ENCODE peak calls at places on chromosomes 6 and 20, in ten cellular contexts. Z is heart right ventricle, A is AG10803, E is adipocyte, L is heart left ventricle, N is PC-3, O is lung, U is GM23248, G is adrenal gland, J is fibroblast of pulmonary artery. M is an unnamed sample.

GRCh38 chr6:32196682-32197616 is 4.5 kb upstream of the GPSM3 start:
- DNase-seq in Z (peak), A (no peak), E (peak), L (no peak), N (no peak), O (no peak), U (peak), G (no peak), J (peak), M (no peak)

GRCh38 chr6:62338477-62338876 is 52.5 kb upstream of the KHDRBS2 start:
- DNase-seq in Z (no peak), A (no peak), E (no peak), L (no peak), N (no peak), O (no peak), U (no peak), G (no peak), J (no peak), M (no peak)

GRCh38 chr6:252775-253526 is 39.3 kb upstream of the DUSP22 start:
- DNase-seq in Z (no peak), A (no peak), E (no peak), L (no peak), N (no peak), O (no peak), U (peak), G (no peak), J (no peak), M (no peak)

GRCh38 chr6:143536461-143536865 is 24.9 kb upstream of the FUCA2 start:
- DNase-seq in Z (peak), A (peak), E (no peak), L (peak), N (peak), O (peak), U (peak), G (peak), J (peak), M (peak)

GRCh38 chr20:14829897-14830296 is 492.5 kb upstream of the FLRT3 start:
- DNase-seq in Z (no peak), A (no peak), E (no peak), L (no peak), N (no peak), O (no peak), U (no peak), G (no peak), J (no peak), M (no peak)

GRCh38 chr6:129644567-129645015 is 65.4 kb downstream of the ARHGAP18 start:
- DNase-seq in Z (no peak), A (peak), E (peak), L (no peak), N (no peak), O (no peak), U (peak), G (no peak), J (peak), M (no peak)

GRCh38 chr6:170152111-170152926 is 138.6 kb downstream of the DLL1 start:
- DNase-seq in Z (no peak), A (no peak), E (no peak), L (peak), N (no peak), O (no peak), U (no peak), G (no peak), J (no peak), M (peak)

GRCh38 chr6:33808781-33809180 is 5.0 kb upstream of the MLN start:
- DNase-seq in Z (no peak), A (no peak), E (no peak), L (no peak), N (no peak), O (no peak), U (no peak), G (no peak), J (no peak), M (no peak)

GRCh38 chr20:4670439-4670838 is 51.3 kb upstream of the PRND start:
- DNase-seq in Z (no peak), A (no peak), E (no peak), L (no peak), N (no peak), O (no peak), U (peak), G (no peak), J (no peak), M (no peak)

GRCh38 chr6:31946370-31946885 is 533 bp downstream of the CFB start:
- DNase-seq in Z (no peak), A (no peak), E (no peak), L (no peak), N (no peak), O (no peak), U (no peak), G (no peak), J (no peak), M (no peak)

GRCh38 chr6:81864124-81864523 is 111.6 kb upstream of the TENT5A start:
- DNase-seq in Z (no peak), A (no peak), E (no peak), L (no peak), N (no peak), O (no peak), U (no peak), G (no peak), J (no peak), M (no peak)

GRCh38 chr20:3163099-3164042 is 3.7 kb upstream of the FASTKD5 start:
- DNase-seq in Z (no peak), A (no peak), E (no peak), L (no peak), N (no peak), O (no peak), U (no peak), G (no peak), J (no peak), M (no peak)

GRCh38 chr6:53770690-53771320 is 24.0 kb upstream of the LRRC1 start:
- DNase-seq in Z (no peak), A (no peak), E (peak), L (no peak), N (no peak), O (no peak), U (peak), G (no peak), J (no peak), M (no peak)

GRCh38 chr6:42046491-42047219 is 3.7 kb upstream of the TAF8 start:
- DNase-seq in Z (no peak), A (peak), E (peak), L (no peak), N (no peak), O (no peak), U (peak), G (no peak), J (peak), M (no peak)

GRCh38 chr6:30150151-30150550 is 10.9 kb downstream of the TRIM10 start:
- DNase-seq in Z (no peak), A (no peak), E (no peak), L (no peak), N (no peak), O (no peak), U (no peak), G (no peak), J (no peak), M (no peak)

GRCh38 chr20:32244959-32245358 is 32.5 kb upstream of the KIF3B start:
- DNase-seq in Z (no peak), A (no peak), E (no peak), L (no peak), N (no peak), O (no peak), U (no peak), G (no peak), J (no peak), M (no peak)

GRCh38 chr20:17803765-17804164 is 104.0 kb downstream of the BANF2 start:
- DNase-seq in Z (no peak), A (no peak), E (no peak), L (no peak), N (no peak), O (no peak), U (no peak), G (no peak), J (no peak), M (no peak)

GRCh38 chr6:169998457-169998856 is 247.0 kb downstream of the ERMARD start:
- DNase-seq in Z (no peak), A (no peak), E (no peak), L (no peak), N (no peak), O (no peak), U (no peak), G (no peak), J (no peak), M (no peak)

GRCh38 chr20:57947421-57948176 is 237.8 kb upstream of the PMEPA1 start:
- DNase-seq in Z (peak), A (peak), E (peak), L (peak), N (no peak), O (no peak), U (peak), G (no peak), J (no peak), M (no peak)

GRCh38 chr6:5996701-5997419 is 9.9 kb downstream of the NRN1 start:
- DNase-seq in Z (peak), A (peak), E (peak), L (no peak), N (no peak), O (no peak), U (peak), G (no peak), J (peak), M (no peak)

GRCh38 chr20:36366623-36367369 is 60.7 kb downstream of the DLGAP4 start:
- DNase-seq in Z (no peak), A (no peak), E (no peak), L (no peak), N (no peak), O (no peak), U (no peak), G (no peak), J (no peak), M (no peak)

GRCh38 chr20:14616003-14616402 is 278.6 kb upstream of the FLRT3 start:
- DNase-seq in Z (no peak), A (no peak), E (no peak), L (no peak), N (peak), O (no peak), U (no peak), G (no peak), J (no peak), M (no peak)

GRCh38 chr6:12585497-12585958 is 131.0 kb upstream of the PHACTR1 start:
- DNase-seq in Z (peak), A (no peak), E (no peak), L (peak), N (no peak), O (no peak), U (no peak), G (no peak), J (peak), M (peak)

GRCh38 chr20:10929023-10929422 is 255.2 kb upstream of the JAG1 start:
- DNase-seq in Z (no peak), A (no peak), E (peak), L (no peak), N (no peak), O (no peak), U (no peak), G (no peak), J (no peak), M (no peak)

GRCh38 chr20:2398453-2398852 is 17.8 kb downstream of the TGM6 start:
- DNase-seq in Z (no peak), A (no peak), E (no peak), L (no peak), N (no peak), O (no peak), U (no peak), G (no peak), J (no peak), M (no peak)

GRCh38 chr6:2688416-2689064 is 62.2 kb downstream of the MYLK4 start:
- DNase-seq in Z (no peak), A (peak), E (peak), L (no peak), N (peak), O (no peak), U (peak), G (no peak), J (peak), M (no peak)

GRCh38 chr20:24081077-24081476 is 92.5 kb upstream of the GGTLC1 start:
- DNase-seq in Z (no peak), A (no peak), E (no peak), L (no peak), N (no peak), O (no peak), U (no peak), G (no peak), J (no peak), M (no peak)

GRCh38 chr6:96923400-96923799 is 1.1 kb upstream of the KLHL32 start:
- DNase-seq in Z (no peak), A (no peak), E (no peak), L (no peak), N (no peak), O (no peak), U (no peak), G (no peak), J (no peak), M (no peak)
- H3K4me3 ChIP-seq in Z (no peak), A (no peak), E (no peak), L (peak), N (no peak), O (no peak), U (no peak), G (no peak), J (no peak), M (peak)

DNA sequence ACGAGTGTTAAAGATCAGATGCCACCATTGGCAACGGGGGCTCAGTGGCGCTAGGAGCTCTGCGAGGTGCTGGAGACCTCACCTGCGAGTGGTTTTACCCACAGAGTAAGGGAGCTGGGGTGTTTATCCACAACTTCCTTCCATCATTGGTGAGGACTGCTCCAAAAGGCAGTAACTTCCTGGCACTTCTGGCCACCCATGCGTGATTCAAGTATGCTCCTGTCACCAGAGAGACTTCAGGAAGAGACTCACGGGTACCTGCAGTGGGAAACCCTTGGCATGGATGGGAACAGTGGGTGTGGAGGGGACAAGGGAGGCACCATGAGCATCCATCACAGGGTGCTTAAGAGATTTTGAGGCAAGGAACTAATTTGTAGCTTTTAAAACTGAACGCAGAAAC is 53.2 kb downstream of the RIN2 start:
- DNase-seq in Z (no peak), A (no peak), E (no peak), L (no peak), N (no peak), O (no peak), U (no peak), G (no peak), J (no peak), M (no peak)
- H3K4me3 ChIP-seq in Z (no peak), A (no peak), E (no peak), L (no peak), N (no peak), O (no peak), U (no peak), G (no peak), J (no peak), M (no peak)

DNA sequence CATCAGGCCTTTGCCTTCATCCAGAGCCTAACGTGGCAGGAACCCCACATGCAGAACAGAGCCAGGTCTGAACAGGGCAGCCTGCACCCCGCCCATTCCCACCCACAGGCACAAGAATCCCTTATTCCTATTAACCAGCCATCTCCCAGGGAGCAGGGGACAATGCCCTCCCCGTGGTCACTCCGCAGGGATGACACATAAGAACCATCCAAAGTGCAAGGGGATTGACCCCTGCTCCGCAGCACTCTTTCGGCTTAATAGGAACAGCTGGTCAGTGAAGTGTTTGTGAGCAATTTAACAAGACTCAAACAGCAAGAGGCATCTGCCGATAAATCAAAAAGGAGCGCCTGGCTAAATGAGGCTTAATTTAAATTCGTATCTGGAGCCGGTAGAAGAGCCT is 389.4 kb downstream of the RNGTT start:
- DNase-seq in Z (no peak), A (no peak), E (no peak), L (no peak), N (no peak), O (no peak), U (no peak), G (no peak), J (no peak), M (no peak)
- H3K4me3 ChIP-seq in Z (no peak), A (no peak), E (no peak), L (no peak), N (no peak), O (no peak), U (no peak), G (no peak), J (no peak), M (no peak)

GRCh38 chr6:154507209-154507898 is 3.1 kb downstream of the CNKSR3 start:
- DNase-seq in Z (no peak), A (no peak), E (no peak), L (no peak), N (no peak), O (no peak), U (no peak), G (no peak), J (no peak), M (no peak)
- H3K4me3 ChIP-seq in Z (no peak), A (no peak), E (no peak), L (peak), N (no peak), O (no peak), U (no peak), G (no peak), J (no peak), M (peak)

GRCh38 chr20:50915424-50915823 is 15.8 kb downstream of the ADNP start:
- DNase-seq in Z (no peak), A (peak), E (peak), L (no peak), N (peak), O (no peak), U (peak), G (no peak), J (peak), M (no peak)
- H3K4me3 ChIP-seq in Z (no peak), A (no peak), E (no peak), L (no peak), N (no peak), O (no peak), U (peak), G (no peak), J (no peak), M (no peak)